ENCODE peak calls at places on chromosomes 11 and 22, in eight cellular contexts. L, K, W, E, T, V, I and Y are unnamed samples.

GRCh38 chr11:66688561-66689534 is 11.2 kb upstream of the RBM4B start:
- DNase-seq in L (peak; percentile 14), K (no peak), W (no peak), E (no peak), T (peak; percentile 39), V (no peak), I (no peak), Y (no peak)

GRCh38 chr22:33873186-33873585 is 47.1 kb downstream of the LARGE1 start:
- DNase-seq in L (no peak), K (peak; percentile 78), W (peak; percentile 39), E (peak; percentile 53), T (peak; percentile 78), V (no peak), I (no peak), Y (peak; percentile 8)

GRCh38 chr11:46298699-46299424 is 21.4 kb downstream of the CREB3L1 start:
- DNase-seq in L (no peak), K (no peak), W (no peak), E (no peak), T (no peak), V (no peak), I (no peak), Y (no peak)

GRCh38 chr11:5367461-5368074 is 16.0 kb upstream of the OR51M1 start:
- DNase-seq in L (no peak), K (no peak), W (no peak), E (no peak), T (no peak), V (no peak), I (no peak), Y (no peak)

GRCh38 chr11:90229791-90230190 is 6.9 kb upstream of the CHORDC1 start:
- DNase-seq in L (no peak), K (no peak), W (no peak), E (no peak), T (no peak), V (no peak), I (no peak), Y (no peak)

GRCh38 chr22:23678133-23678532 is 12.7 kb upstream of the RGL4 start:
- DNase-seq in L (no peak), K (no peak), W (no peak), E (no peak), T (peak; percentile 19), V (no peak), I (no peak), Y (no peak)

GRCh38 chr11:26483101-26483500 is 89.0 kb downstream of the MUC15 start:
- DNase-seq in L (no peak), K (no peak), W (no peak), E (no peak), T (no peak), V (no peak), I (no peak), Y (no peak)

GRCh38 chr11:116646191-116646590 is 126.6 kb downstream of the BUD13 start:
- DNase-seq in L (no peak), K (no peak), W (no peak), E (no peak), T (no peak), V (no peak), I (no peak), Y (no peak)

GRCh38 chr11:118212131-118212725 is 12.6 kb downstream of the JAML start:
- DNase-seq in L (no peak), K (no peak), W (no peak), E (peak; percentile 31), T (no peak), V (no peak), I (peak; percentile 17), Y (no peak)

GRCh38 chr11:19666951-19667350 is 45.7 kb upstream of the NAV2 start:
- DNase-seq in L (no peak), K (no peak), W (no peak), E (no peak), T (no peak), V (no peak), I (no peak), Y (no peak)

GRCh38 chr22:22045576-22046335 is 63.2 kb upstream of the TOP3B start:
- DNase-seq in L (no peak), K (no peak), W (no peak), E (no peak), T (no peak), V (no peak), I (no peak), Y (no peak)

DNA sequence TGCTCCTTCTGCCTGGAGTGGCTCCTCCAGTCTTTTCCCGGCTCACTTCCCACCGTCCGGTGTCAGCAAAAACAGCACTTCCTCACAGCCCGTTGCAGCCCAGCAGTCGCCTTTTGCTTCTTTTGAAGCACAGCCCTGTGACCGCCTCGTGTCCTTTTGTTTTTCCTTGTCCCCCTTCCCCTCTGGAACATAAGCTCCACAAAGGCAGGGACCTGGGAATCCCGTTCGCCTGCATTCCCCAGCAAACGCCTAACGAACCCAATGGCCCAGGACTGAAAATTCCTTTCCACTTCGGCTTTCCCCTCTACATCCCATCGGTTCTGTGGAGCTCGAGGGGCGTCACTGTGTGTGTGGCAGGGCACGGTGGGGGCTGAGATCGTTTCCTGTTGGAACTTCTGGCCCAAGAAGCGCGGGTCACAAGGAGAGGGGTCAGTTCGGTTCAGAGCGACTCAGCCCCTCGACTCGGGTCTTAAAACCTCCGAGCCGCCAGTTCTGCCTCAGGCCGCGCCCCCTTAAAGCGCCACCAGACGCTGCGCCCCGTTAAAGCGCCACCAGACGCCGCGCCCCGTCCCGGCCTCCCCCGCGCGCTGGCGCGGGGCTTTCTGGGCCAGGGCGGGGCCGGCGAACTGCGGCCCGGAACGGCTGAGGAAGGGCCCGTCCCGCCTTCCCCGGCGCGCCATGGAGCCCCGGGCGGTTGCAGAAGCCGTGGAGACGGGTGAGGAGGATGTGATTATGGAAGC is 839 bp downstream of the RIC8A start:
- DNase-seq in L (peak; percentile 94), K (peak; percentile 90), W (peak; percentile 76), E (peak; percentile 85), T (peak; percentile 90), V (peak; percentile 88), I (peak; percentile 92), Y (no peak)
- H3K4me1 ChIP-seq in L (peaks cover 32% of the 10 kb centered on the region), K (peaks cover 24% of the 10 kb centered on the region), W (peaks cover 28% of the 10 kb centered on the region), E (peaks cover 81% of the 10 kb centered on the region), T (peaks cover 58% of the 10 kb centered on the region), V (peaks cover 36% of the 10 kb centered on the region), I (peaks cover 11% of the 10 kb centered on the region), Y (peaks cover 30% of the 10 kb centered on the region)

GRCh38 chr22:46087336-46087690 is 63.0 kb upstream of the PPARA start:
- DNase-seq in L (no peak), K (no peak), W (no peak), E (no peak), T (no peak), V (no peak), I (no peak), Y (no peak)

GRCh38 chr22:46089426-46090041 is 60.8 kb upstream of the PPARA start:
- DNase-seq in L (no peak), K (peak; percentile 54), W (peak; percentile 23), E (peak; percentile 13), T (peak; percentile 68), V (peak; percentile 7), I (no peak), Y (no peak)

GRCh38 chr22:46088541-46089311 is 61.6 kb upstream of the PPARA start:
- DNase-seq in L (no peak), K (peak; percentile 88), W (peak; percentile 50), E (peak; percentile 60), T (peak; percentile 83), V (no peak), I (no peak), Y (no peak)

GRCh38 chr22:46086577-46087335 is 63.6 kb upstream of the PPARA start:
- DNase-seq in L (peak; percentile 70), K (peak; percentile 70), W (no peak), E (peak; percentile 22), T (peak; percentile 73), V (no peak), I (no peak), Y (no peak)

GRCh38 chr22:46087816-46088277 is 62.5 kb upstream of the PPARA start:
- DNase-seq in L (peak; percentile 94), K (peak; percentile 96), W (peak; percentile 94), E (peak; percentile 93), T (peak; percentile 98), V (peak; percentile 80), I (peak; percentile 71), Y (peak; percentile 66)
- H3K36me3 ChIP-seq in L (peaks cover 89% of the 10 kb centered on the region), K (no peaks in the 10 kb centered on the region), W (no peaks in the 10 kb centered on the region), E (peaks cover 38% of the 10 kb centered on the region), T (no peaks in the 10 kb centered on the region), V (no peaks in the 10 kb centered on the region), I (no peaks in the 10 kb centered on the region), Y (peaks cover 9% of the 10 kb centered on the region)

GRCh38 chr11:72988796-72989195 is 153.3 kb downstream of the FCHSD2 start:
- DNase-seq in L (no peak), K (no peak), W (no peak), E (no peak), T (no peak), V (no peak), I (no peak), Y (no peak)

GRCh38 chr11:72982286-72982685 is 159.8 kb downstream of the FCHSD2 start:
- DNase-seq in L (no peak), K (no peak), W (no peak), E (no peak), T (no peak), V (no peak), I (no peak), Y (no peak)

GRCh38 chr11:72984448-72985077 is 157.6 kb downstream of the FCHSD2 start:
- DNase-seq in L (no peak), K (no peak), W (no peak), E (no peak), T (no peak), V (no peak), I (peak; percentile 5), Y (no peak)

GRCh38 chr11:72983560-72983959 is 158.6 kb downstream of the FCHSD2 start:
- DNase-seq in L (no peak), K (no peak), W (no peak), E (no peak), T (no peak), V (no peak), I (no peak), Y (no peak)

GRCh38 chr11:72985645-72986044 is 156.5 kb downstream of the FCHSD2 start:
- DNase-seq in L (no peak), K (no peak), W (no peak), E (no peak), T (no peak), V (no peak), I (no peak), Y (no peak)
- H3K27ac ChIP-seq in L (no peak overlapping the region), K (no peak overlapping the region), W (no peak overlapping the region), E (peak overlapping the region; percentile 40), T (no peak overlapping the region), V (no peak overlapping the region), I (no peak overlapping the region), Y (no peak overlapping the region)

GRCh38 chr11:693415-693831 is 1.6 kb downstream of the DEAF1 start:
- DNase-seq in L (no peak), K (no peak), W (no peak), E (no peak), T (no peak), V (no peak), I (peak; percentile 35), Y (no peak)

GRCh38 chr11:693887-694562 is 997 bp downstream of the DEAF1 start:
- DNase-seq in L (no peak), K (no peak), W (peak; percentile 43), E (no peak), T (peak; percentile 79), V (peak; percentile 69), I (no peak), Y (no peak)

GRCh38 chr11:695606-696381 is at the start of gene TMEM80:
- DNase-seq in L (peak; percentile 92), K (peak; percentile 100), W (peak; percentile 99), E (peak; percentile 99), T (peak; percentile 100), V (peak; percentile 99), I (peak; percentile 100), Y (peak; percentile 95)

GRCh38 chr11:695332-695605 is 247 bp upstream of the DEAF1 start:
- DNase-seq in L (no peak), K (no peak), W (no peak), E (no peak), T (no peak), V (no peak), I (no peak), Y (no peak)

GRCh38 chr11:694563-695331 is at the start of gene DEAF1:
- DNase-seq in L (peak; percentile 95), K (peak; percentile 100), W (peak; percentile 100), E (peak; percentile 98), T (peak; percentile 99), V (peak; percentile 99), I (peak; percentile 99), Y (peak; percentile 88)
- H3K4me1 ChIP-seq in L (peaks cover 19% of the 10 kb centered on the region), K (peaks cover 41% of the 10 kb centered on the region), W (peaks cover 6% of the 10 kb centered on the region), E (peaks cover 61% of the 10 kb centered on the region), T (peaks cover 45% of the 10 kb centered on the region), V (peaks cover 54% of the 10 kb centered on the region), I (peaks cover 22% of the 10 kb centered on the region), Y (peaks cover 41% of the 10 kb centered on the region)